ENCODE peak calls at places on chromosomes 1 and 21, in four cellular contexts. One of them, this sample, is unnamed.

GRCh38 chr21:45136927-45137611 is 62.7 kb downstream of the ADARB1 start:
- DNase-seq in psoas muscle: peak; percentile 87
- DNase-seq in HCT116: peak; percentile 57
- DNase-seq in ureter: peak; percentile 89
- DNase-seq in this sample: no peak

GRCh38 chr1:229557214-229557850 is 1.2 kb downstream of the ABCB10 start:
- DNase-seq in psoas muscle: no peak
- DNase-seq in HCT116: no peak
- DNase-seq in ureter: no peak
- DNase-seq in this sample: no peak

GRCh38 chr1:231738554-231738953 is 112.0 kb downstream of the DISC1 start:
- DNase-seq in psoas muscle: no peak
- DNase-seq in HCT116: no peak
- DNase-seq in ureter: no peak
- DNase-seq in this sample: no peak

GRCh38 chr1:17810668-17811067 is 55.5 kb downstream of the ACTL8 start:
- DNase-seq in psoas muscle: no peak
- DNase-seq in HCT116: no peak
- DNase-seq in ureter: no peak
- DNase-seq in this sample: no peak

GRCh38 chr21:42332557-42332956 is 17.3 kb upstream of the TFF3 start:
- DNase-seq in psoas muscle: no peak
- DNase-seq in HCT116: no peak
- DNase-seq in ureter: peak; percentile 20
- DNase-seq in this sample: no peak

GRCh38 chr1:14961661-14962267 is 191.8 kb upstream of the TMEM51 start:
- DNase-seq in psoas muscle: no peak
- DNase-seq in HCT116: no peak
- DNase-seq in ureter: no peak
- DNase-seq in this sample: no peak

GRCh38 chr1:203992440-203992839 is 80.5 kb upstream of the SOX13 start:
- DNase-seq in psoas muscle: no peak
- DNase-seq in HCT116: no peak
- DNase-seq in ureter: no peak
- DNase-seq in this sample: no peak

GRCh38 chr1:203308205-203309114 is 3.1 kb downstream of the BTG2 start:
- DNase-seq in psoas muscle: no peak
- DNase-seq in HCT116: no peak
- DNase-seq in ureter: no peak
- DNase-seq in this sample: no peak

GRCh38 chr1:25161981-25162380 is 70.3 kb downstream of the SYF2 start:
- DNase-seq in psoas muscle: no peak
- DNase-seq in HCT116: no peak
- DNase-seq in ureter: no peak
- DNase-seq in this sample: no peak

GRCh38 chr1:178282949-178283367 is 189.1 kb downstream of the RASAL2 start:
- DNase-seq in psoas muscle: no peak
- DNase-seq in HCT116: peak; percentile 26
- DNase-seq in ureter: no peak
- DNase-seq in this sample: no peak

GRCh38 chr1:154324669-154325582 is at the start of gene ATP8B2:
- DNase-seq in psoas muscle: peak; percentile 69
- DNase-seq in HCT116: peak; percentile 59
- DNase-seq in ureter: peak; percentile 75
- DNase-seq in this sample: peak; percentile 75

This sample was measured in left lung.